ENCODE peak calls at places on chromosomes 1 and 21, in four cellular contexts. A, M, D and B are unnamed samples.

GRCh38 chr1:41891403-41891896 is 27.3 kb downstream of the HIVEP3 start:
- DNase-seq in A (peak), M (peak), D (no peak), B (peak)

GRCh38 chr1:54403808-54404261 is 2.4 kb downstream of the SSBP3 start:
- DNase-seq in A (peak), M (peak), D (peak), B (no peak)

GRCh38 chr1:198638894-198639319 is at the start of gene PTPRC:
- DNase-seq in A (no peak), M (no peak), D (no peak), B (no peak)

GRCh38 chr1:59229138-59229537 is 67.8 kb upstream of the FGGY start:
- DNase-seq in A (peak), M (peak), D (no peak), B (peak)

GRCh38 chr21:15441999-15442398 is 287.8 kb upstream of the USP25 start:
- DNase-seq in A (peak), M (no peak), D (no peak), B (no peak)

GRCh38 chr1:28517649-28517999 is 11.8 kb downstream of the RCC1 start:
- DNase-seq in A (peak), M (no peak), D (peak), B (no peak)

GRCh38 chr1:183281039-183281438 is 95.0 kb downstream of the LAMC2 start:
- DNase-seq in A (peak), M (peak), D (peak), B (peak)

GRCh38 chr1:209896346-209896745 is 41.7 kb upstream of the SYT14 start:
- DNase-seq in A (no peak), M (peak), D (no peak), B (no peak)

GRCh38 chr1:88433556-88433955 is 250.5 kb upstream of the PKN2 start:
- DNase-seq in A (no peak), M (no peak), D (no peak), B (peak)

GRCh38 chr1:214660900-214661299 is 57.9 kb downstream of the CENPF start:
- DNase-seq in A (peak), M (peak), D (peak), B (peak)
- TF ChIP-seq CTCF in A (peak), M (peak), D (peak), B (peak)

GRCh38 chr1:154496381-154496780 is 5.6 kb upstream of the TDRD10 start:
- DNase-seq in A (no peak), M (no peak), D (no peak), B (no peak)

GRCh38 chr1:154495496-154496273 is 6.3 kb upstream of the TDRD10 start:
- DNase-seq in A (no peak), M (no peak), D (no peak), B (no peak)

GRCh38 chr1:154492115-154492514 is 9.9 kb upstream of the TDRD10 start:
- DNase-seq in A (no peak), M (no peak), D (no peak), B (no peak)

GRCh38 chr1:154490327-154490726 is 11.7 kb upstream of the TDRD10 start:
- DNase-seq in A (no peak), M (no peak), D (no peak), B (no peak)

GRCh38 chr1:154493276-154493675 is 8.7 kb upstream of the TDRD10 start:
- DNase-seq in A (no peak), M (no peak), D (no peak), B (no peak)
- TF ChIP-seq CTCF in A (no peak), M (no peak), D (no peak), B (no peak)

GRCh38 chr1:16351994-16352841 is at the start of gene FBXO42:
- DNase-seq in A (peak), M (peak), D (peak), B (peak)
- TF ChIP-seq CTCF in A (peak), M (peak), D (peak), B (peak)

DNA sequence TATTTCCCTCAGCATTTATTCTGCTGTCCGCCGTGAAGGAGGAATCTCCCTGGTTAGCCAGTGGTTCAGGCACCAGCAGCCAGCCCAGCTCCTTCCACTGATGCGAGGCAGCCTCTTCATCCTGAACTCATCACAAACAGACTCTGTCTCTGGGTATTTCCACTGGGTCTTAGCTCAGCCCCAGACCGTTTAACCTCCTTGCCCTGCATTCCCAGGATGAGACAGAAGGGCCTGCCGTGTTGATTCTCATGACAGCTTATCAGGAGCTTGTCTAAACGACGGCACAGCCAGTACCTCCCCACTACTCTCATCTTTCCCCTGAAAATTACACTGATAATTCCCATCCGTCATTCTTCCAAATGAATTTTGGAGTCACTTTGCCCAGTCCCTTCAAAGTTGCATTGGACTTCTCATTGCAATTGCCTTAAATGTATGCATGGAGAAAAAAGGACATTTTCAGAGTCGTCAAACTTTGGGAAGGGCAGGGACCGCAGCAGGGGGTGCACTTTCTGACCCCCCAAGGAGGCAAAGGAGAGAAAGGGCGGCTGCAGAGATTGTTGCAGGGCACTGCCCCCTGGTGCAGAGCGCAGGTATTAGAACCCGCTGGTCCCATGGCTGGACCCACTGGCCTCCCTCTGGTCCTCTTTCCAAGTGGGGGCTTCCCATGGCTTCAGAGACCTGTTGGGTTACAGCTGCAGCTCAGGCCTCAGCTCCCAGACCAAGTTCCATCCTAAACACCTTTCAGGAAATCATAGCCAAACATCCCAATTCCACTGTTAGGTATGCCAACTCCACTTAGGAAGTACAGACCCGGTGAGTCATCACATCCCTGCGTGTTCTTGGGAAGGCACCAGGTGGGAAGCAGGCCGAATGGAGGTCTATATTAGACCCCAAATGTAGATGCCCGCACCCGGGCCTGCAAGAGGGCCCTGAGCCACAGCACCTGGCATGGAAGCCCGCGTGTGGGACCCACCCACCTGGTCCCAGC is 3.7 kb upstream of the MEGF6 start:
- DNase-seq in A (peak), M (no peak), D (no peak), B (peak)
- TF ChIP-seq CTCF in A (peak), M (peak), D (peak), B (peak)

DNA sequence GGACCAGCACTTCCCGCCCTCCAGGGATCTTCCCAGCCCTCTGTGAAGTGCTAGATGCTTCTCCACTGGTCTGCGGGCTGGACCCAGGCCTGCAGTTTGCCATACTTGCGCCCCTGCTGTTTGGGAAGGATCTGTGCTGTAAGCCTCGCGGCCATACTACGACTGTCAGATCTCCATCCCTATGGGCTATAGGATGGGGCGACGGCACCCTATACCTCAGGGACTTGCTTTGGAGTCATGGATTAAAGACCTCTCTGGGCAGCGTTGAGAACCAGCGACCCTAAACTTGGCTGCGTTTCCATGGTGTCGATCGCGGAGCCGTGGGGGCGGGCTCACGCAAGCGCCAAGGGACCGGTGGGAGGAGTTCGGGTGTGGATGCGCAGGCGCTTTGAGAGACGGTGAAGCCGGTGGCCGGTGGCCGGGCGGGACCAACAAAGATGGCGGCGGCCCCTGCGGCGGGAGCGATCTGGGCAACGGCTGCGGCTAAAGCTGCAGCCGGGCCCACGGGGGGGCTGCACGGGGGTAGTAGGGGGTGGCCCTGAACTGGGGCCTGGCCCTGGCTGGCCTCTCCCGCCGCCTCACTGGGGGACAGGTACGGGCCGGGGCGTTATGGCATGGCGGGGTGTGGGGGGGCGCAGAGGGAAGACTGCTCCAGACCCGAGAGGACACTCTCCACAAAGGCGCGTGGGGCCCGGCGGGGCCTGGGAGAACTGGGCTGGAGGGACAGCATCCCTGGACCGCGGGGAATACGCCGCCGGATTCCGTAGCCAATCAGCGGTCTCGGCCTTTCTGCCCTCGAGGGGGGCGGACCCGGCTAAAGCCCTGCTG is at the start of gene USP21:
- DNase-seq in A (peak), M (peak), D (peak), B (peak)
- TF ChIP-seq CTCF in A (peak), M (peak), D (peak), B (peak)

GRCh38 chr1:85894651-85895050 is 186.4 kb upstream of the ZNHIT6 start:
- DNase-seq in A (peak), M (peak), D (peak), B (peak)
- TF ChIP-seq CTCF in A (peak), M (peak), D (peak), B (peak)

DNA sequence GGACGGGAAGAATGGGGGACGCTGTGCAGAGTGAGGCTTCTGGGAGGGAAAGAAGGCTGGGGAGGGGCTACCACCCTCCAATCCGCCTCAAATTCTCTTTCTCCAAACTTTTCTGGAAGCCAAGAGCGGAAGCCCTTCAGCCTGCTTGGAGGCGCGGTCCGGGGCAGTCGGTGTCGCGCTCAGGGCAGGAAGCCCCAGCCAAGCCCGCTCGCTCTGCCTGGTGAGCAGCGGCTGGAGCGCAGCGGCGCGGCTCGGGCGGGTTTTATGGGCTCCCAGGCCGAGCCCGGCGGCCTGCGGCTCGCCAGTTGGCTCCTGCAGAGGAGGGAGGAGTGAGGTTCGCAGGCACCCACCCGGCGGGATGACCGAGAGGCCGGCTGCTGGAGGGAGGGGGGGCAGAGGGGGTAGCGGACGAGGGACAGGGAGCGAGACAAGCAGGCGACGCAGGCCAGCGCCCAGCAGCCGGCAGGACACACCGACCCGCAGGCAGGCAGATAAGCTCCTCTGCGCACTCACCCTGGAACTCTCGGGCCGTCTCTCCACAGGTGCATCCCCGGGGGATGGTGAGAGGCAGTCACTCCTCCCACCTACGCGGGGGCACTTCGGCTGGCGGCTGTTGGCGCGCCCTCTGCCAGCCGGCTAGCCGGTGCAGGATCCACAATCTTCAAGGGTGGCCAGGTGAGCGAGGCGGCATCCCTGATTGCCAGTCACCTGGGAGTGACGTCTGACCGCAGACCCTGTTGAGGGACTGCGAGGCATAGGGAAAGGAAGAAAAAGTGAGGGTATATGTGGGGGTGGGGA is at the start of gene AVPR1B:
- DNase-seq in A (peak), M (peak), D (no peak), B (no peak)
- TF ChIP-seq CTCF in A (no peak), M (no peak), D (no peak), B (no peak)